ENCODE peak calls at places on chromosomes 6 and 20, in five cellular contexts. D is tibial nerve, T is endothelial cell, U is AG10803, C is heart left ventricle. P is an unnamed sample.

GRCh38 chr6:162750776-162751175 is 23.0 kb downstream of the PACRG start:
- DNase-seq in T (no peak), U (no peak), D (no peak), C (no peak), P (no peak)

GRCh38 chr6:17098538-17098937 is 3.3 kb upstream of the STMND1 start:
- DNase-seq in D (no peak), T (no peak), U (no peak), C (no peak), P (no peak)

GRCh38 chr6:33192671-33193602 is 670 bp upstream of the COL11A2 start:
- DNase-seq in C (peak), U (no peak), T (no peak), D (no peak), P (no peak)

GRCh38 chr6:42315991-42316378 is 98.3 kb upstream of the MRPS10 start:
- DNase-seq in U (peak), T (no peak), D (no peak), C (no peak), P (no peak)

GRCh38 chr6:42165016-42165415 is 8.1 kb upstream of the GUCA1A start:
- DNase-seq in D (no peak), C (no peak), U (peak), T (no peak), P (no peak)

GRCh38 chr20:64161595-64162238 is 2.5 kb upstream of the MYT1 start:
- DNase-seq in T (peak), U (peak), C (peak), D (no peak), P (no peak)

GRCh38 chr20:38764563-38765355 is 16.5 kb downstream of the ACTR5 start:
- DNase-seq in C (no peak), U (peak), D (no peak), T (no peak), P (no peak)

GRCh38 chr6:114941078-114941477 is 598.3 kb upstream of the HS3ST5 start:
- DNase-seq in D (no peak), U (no peak), C (no peak), T (no peak), P (no peak)

GRCh38 chr20:51393566-51393965 is 149.0 kb downstream of the NFATC2 start:
- DNase-seq in D (no peak), U (no peak), C (peak), T (peak), P (no peak)

GRCh38 chr6:45387236-45387635 is 9.5 kb upstream of the SUPT3H start:
- DNase-seq in U (peak), C (no peak), D (no peak), T (no peak), P (no peak)

GRCh38 chr6:161511455-161512159 is 237.7 kb upstream of the AGPAT4 start:
- DNase-seq in C (no peak), D (no peak), T (no peak), U (no peak), P (no peak)

GRCh38 chr6:149012040-149012545 is 265.3 kb downstream of the UST start:
- DNase-seq in U (peak), C (no peak), T (no peak), D (no peak), P (no peak)

GRCh38 chr20:8144282-8145245 is 12.5 kb downstream of the PLCB1 start:
- DNase-seq in U (peak), T (peak), C (no peak), D (no peak), P (no peak)

GRCh38 chr6:31882344-31882743 is 3.5 kb upstream of the SLC44A4 start:
- DNase-seq in D (no peak), C (no peak), T (no peak), U (peak), P (no peak)

GRCh38 chr6:163588211-163588919 is 173.8 kb downstream of the QKI start:
- DNase-seq in T (no peak), D (no peak), U (peak), C (no peak), P (no peak)

GRCh38 chr6:78511019-78511418 is 356.3 kb upstream of the IRAK1BP1 start:
- DNase-seq in U (no peak), D (no peak), C (no peak), T (no peak), P (no peak)

GRCh38 chr6:143531720-143532504 is 20.4 kb upstream of the FUCA2 start:
- DNase-seq in T (no peak), C (no peak), U (no peak), D (no peak), P (no peak)

GRCh38 chr20:37283530-37284195 is 5.8 kb upstream of the MANBAL start:
- DNase-seq in D (no peak), T (no peak), U (no peak), C (no peak), P (no peak)

GRCh38 chr6:134624781-134625180 is 306.9 kb upstream of the SGK1 start:
- DNase-seq in D (no peak), C (no peak), U (no peak), T (no peak), P (no peak)

GRCh38 chr6:110618591-110619267 is 142.3 kb upstream of the SLC22A16 start:
- DNase-seq in D (no peak), C (no peak), U (no peak), T (peak), P (no peak)

GRCh38 chr20:46083101-46083500 is 6.7 kb downstream of the NCOA5 start:
- DNase-seq in C (no peak), D (no peak), U (no peak), T (no peak), P (no peak)

GRCh38 chr6:126267621-126268020 is 72.3 kb upstream of the CENPW start:
- DNase-seq in T (no peak), C (no peak), U (no peak), D (no peak), P (no peak)

GRCh38 chr6:31068738-31069340 is 43.5 kb downstream of the C6orf15 start:
- DNase-seq in D (peak), T (peak), U (peak), C (peak), P (peak)

GRCh38 chr20:14432597-14432996 is 95.2 kb upstream of the FLRT3 start:
- DNase-seq in D (no peak), C (no peak), U (no peak), T (no peak), P (no peak)

GRCh38 chr6:52511572-52512151 is 65.2 kb downstream of the TRAM2 start:
- DNase-seq in U (no peak), C (no peak), D (no peak), T (no peak), P (no peak)

GRCh38 chr6:118677193-118677592 is 25.8 kb upstream of the CEP85L start:
- DNase-seq in D (no peak), C (no peak), T (no peak), U (no peak), P (no peak)

GRCh38 chr6:151257984-151258445 is 18.2 kb downstream of the AKAP12 start:
- DNase-seq in D (no peak), C (no peak), T (no peak), U (peak), P (no peak)

GRCh38 chr6:46626228-46626909 is 26.2 kb downstream of the CYP39A1 start:
- DNase-seq in U (peak), C (no peak), T (peak), D (peak), P (no peak)

GRCh38 chr6:125700591-125701353 is 48.7 kb upstream of the HEY2 start:
- DNase-seq in U (no peak), T (no peak), D (no peak), C (no peak), P (no peak)

GRCh38 chr20:23115823-23116222 is 29.7 kb upstream of the CD93 start:
- DNase-seq in T (no peak), D (no peak), C (no peak), U (peak), P (no peak)

GRCh38 chr6:1598886-1599285 is 10.8 kb upstream of the FOXC1 start:
- DNase-seq in C (no peak), D (no peak), T (no peak), U (no peak), P (no peak)

GRCh38 chr20:46210672-46211330 is 92.7 kb downstream of the CD40 start:
- DNase-seq in C (no peak), T (no peak), U (no peak), D (no peak), P (peak)

GRCh38 chr6:149961728-149962425 is 1.9 kb upstream of the ULBP1 start:
- DNase-seq in D (no peak), C (no peak), T (peak), U (peak), P (no peak)

GRCh38 chr6:39508513-39508912 is 186.0 kb upstream of the KCNK16 start:
- DNase-seq in C (no peak), U (no peak), D (no peak), T (no peak), P (no peak)

GRCh38 chr6:125190667-125191066 is 37.1 kb downstream of the TPD52L1 start:
- DNase-seq in U (no peak), C (no peak), D (no peak), T (no peak), P (no peak)

GRCh38 chr20:9156529-9157280 is 87.8 kb downstream of the PLCB4 start:
- DNase-seq in U (peak), T (no peak), C (no peak), D (no peak), P (no peak)

GRCh38 chr20:17795449-17796095 is 95.8 kb downstream of the BANF2 start:
- DNase-seq in U (no peak), C (peak), T (no peak), D (no peak), P (no peak)

GRCh38 chr6:151669208-151669560 is 138.3 kb upstream of the ESR1 start:
- DNase-seq in C (no peak), T (no peak), U (no peak), D (no peak), P (no peak)

DNA sequence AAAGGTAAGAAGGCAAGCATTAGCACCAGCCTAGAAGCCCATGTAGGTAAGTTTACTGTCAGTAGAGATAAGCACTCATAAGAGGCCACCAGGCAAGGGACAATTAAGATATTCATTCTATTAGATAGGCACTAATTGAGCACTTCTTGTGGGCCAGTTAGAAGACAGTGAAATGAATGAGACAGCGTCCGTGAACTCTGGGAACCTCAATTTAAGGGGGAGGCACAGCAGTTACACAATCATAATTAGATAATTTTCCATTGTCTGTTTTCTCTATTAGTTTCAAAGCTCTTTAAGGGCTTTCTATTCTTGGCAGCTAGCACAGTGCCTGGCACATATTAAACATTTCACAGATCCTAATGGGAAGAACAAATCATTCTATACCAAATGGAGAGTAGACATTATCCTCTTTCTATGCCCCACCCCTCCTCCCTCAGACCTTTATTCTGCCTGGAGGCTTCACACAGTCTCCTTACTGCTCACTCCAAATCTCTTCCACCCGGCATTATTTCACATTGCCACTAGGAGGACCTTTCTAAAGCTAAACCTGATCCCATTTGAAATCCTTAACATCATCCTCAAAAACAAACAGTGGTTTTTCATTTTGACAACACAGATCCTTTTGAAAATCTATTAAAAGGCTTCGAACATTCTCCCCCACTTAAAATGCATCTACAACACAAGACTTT is 529.6 kb downstream of the ADGRB3 start:
- DNase-seq in D (no peak), T (no peak), C (no peak), U (no peak), P (no peak)
- TF ChIP-seq CTCF in D (no peak), T (peak), C (peak), U (no peak), P (peak)

GRCh38 chr6:19691465-19692167 is 145.6 kb upstream of the ID4 start:
- DNase-seq in D (no peak), T (peak), U (peak), C (no peak), P (no peak)
- TF ChIP-seq CTCF in D (no peak), T (no peak), U (no peak), C (no peak), P (no peak)

GRCh38 chr20:33647603-33648395 is 14.3 kb upstream of the C20orf144 start:
- DNase-seq in U (peak), C (no peak), D (no peak), T (no peak), P (peak)
- TF ChIP-seq CTCF in U (no peak), C (no peak), D (no peak), T (no peak), P (no peak)

GRCh38 chr6:69185276-69185675 is 550.2 kb downstream of the ADGRB3 start:
- DNase-seq in D (no peak), T (no peak), C (no peak), U (no peak), P (no peak)

GRCh38 chr6:69180361-69181067 is 545.4 kb downstream of the ADGRB3 start:
- DNase-seq in T (no peak), U (no peak), D (no peak), C (no peak), P (no peak)

GRCh38 chr6:69181964-69182363 is 546.9 kb downstream of the ADGRB3 start:
- DNase-seq in C (no peak), D (no peak), T (no peak), U (no peak), P (no peak)

DNA sequence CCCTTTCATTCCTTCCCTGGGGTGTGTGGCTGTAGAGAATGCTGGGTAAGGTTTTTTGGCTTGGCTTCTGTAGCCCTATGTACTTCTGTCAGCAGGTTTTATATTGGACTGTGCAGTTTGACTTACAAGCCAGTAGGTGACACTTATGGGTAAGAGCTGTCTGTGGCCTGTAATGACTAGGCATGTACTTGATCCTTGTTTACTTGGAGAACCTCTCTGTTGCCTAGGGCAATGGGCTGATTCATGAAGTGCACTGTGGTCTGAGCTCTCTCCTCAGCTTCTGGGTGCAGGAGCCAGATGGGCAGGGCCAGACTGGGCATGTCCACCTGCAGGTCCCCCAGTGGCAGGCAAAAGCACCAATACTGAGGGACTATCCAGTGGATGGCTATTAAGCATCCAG is 544.6 kb downstream of the ADGRB3 start:
- DNase-seq in D (no peak), U (no peak), T (no peak), C (no peak), P (no peak)
- TF ChIP-seq CTCF in D (no peak), U (no peak), T (no peak), C (no peak), P (no peak)

GRCh38 chr6:12034831-12035230 is 22.7 kb downstream of the HIVEP1 start:
- DNase-seq in U (peak), T (no peak), D (no peak), C (no peak), P (no peak)
- TF ChIP-seq CTCF in U (peak), T (no peak), D (no peak), C (no peak), P (peak)

DNA sequence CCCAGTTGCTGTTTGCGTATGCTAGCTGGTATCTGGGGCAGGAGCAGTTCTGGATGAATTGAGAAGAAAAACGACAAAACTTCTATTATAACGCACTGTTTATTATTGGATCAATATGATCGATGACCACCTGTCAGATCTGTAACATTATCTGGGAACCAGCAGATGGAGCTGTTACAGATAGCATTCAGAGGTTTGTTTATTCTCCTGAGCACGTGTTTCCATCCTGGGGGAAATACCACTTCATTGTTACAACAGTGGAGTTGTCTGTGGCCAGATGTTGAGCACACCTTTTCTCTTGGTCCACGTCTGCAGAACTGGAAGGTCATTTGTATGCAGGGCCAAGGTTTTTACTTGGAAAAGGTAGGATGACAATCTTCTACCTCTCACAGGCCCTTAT is 16.0 kb upstream of the NKX2-2 start:
- DNase-seq in C (no peak), D (no peak), U (no peak), T (no peak), P (no peak)
- TF ChIP-seq CTCF in C (no peak), D (no peak), U (peak), T (peak), P (peak)

GRCh38 chr6:140180306-140180705 is 805.9 kb upstream of the CITED2 start:
- DNase-seq in T (no peak), C (no peak), U (no peak), D (no peak), P (no peak)

GRCh38 chr6:140175486-140175885 is 801.0 kb upstream of the CITED2 start:
- DNase-seq in D (no peak), U (no peak), T (no peak), C (no peak), P (no peak)

GRCh38 chr6:140182819-140183218 is 808.4 kb upstream of the CITED2 start:
- DNase-seq in C (no peak), T (no peak), D (no peak), U (peak), P (no peak)

GRCh38 chr6:140174509-140174908 is 800.1 kb upstream of the CITED2 start:
- DNase-seq in U (peak), D (no peak), C (no peak), T (no peak), P (no peak)

DNA sequence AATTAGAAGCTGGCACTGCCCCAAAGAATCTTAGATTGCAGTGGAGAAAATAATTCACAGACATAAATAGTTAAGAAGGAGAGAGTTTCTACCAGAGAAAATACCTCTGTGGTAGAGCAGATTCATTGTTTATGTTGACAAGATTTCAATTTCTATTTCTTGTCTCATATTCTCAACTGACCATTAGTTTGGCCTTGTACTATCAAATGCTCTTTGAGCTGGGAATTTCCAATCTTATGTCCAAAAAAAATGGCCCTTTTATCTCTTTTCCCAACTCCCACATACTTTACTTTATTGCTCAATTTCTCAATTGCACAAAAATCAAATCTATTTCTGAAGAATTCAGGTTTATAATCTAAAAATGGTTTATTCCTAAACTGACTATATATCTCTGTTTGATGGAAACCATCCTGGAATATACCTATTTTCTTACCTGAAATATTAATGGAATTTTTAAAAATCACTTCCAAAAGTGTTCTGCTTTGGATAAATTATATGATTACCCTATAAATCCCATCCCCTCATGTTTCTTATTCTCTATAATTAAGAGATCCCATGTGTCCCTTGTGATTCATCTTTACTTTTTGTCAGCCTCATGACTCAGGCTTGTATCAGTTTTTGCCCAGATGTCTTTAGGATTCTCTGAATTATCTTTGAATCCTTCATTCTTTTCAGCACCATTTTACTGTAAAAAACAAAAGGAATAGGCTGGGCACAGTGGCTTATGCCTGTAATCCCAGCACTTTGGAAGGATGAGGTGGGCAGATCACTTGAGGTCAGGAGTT is 804.3 kb upstream of the CITED2 start:
- DNase-seq in C (no peak), T (no peak), U (peak), D (no peak), P (no peak)
- TF ChIP-seq CTCF in C (no peak), T (no peak), U (no peak), D (no peak), P (no peak)

GRCh38 chr20:62540504-62540903 is 64.7 kb upstream of the GATA5 start:
- DNase-seq in D (no peak), U (no peak), T (no peak), C (no peak), P (no peak)
- TF ChIP-seq CTCF in D (no peak), U (no peak), T (peak), C (no peak), P (no peak)

GRCh38 chr6:36897629-36898028 is 11.9 kb downstream of the C6orf89 start:
- DNase-seq in D (peak), T (peak), U (no peak), C (no peak), P (no peak)
- TF ChIP-seq CTCF in D (no peak), T (peak), U (peak), C (peak), P (peak)